ENCODE peak calls at places on chromosomes 13 and 19, in seven cellular contexts. C is right lobe of liver, P is lung, M is kidney epithelial cell, T is H9, A is AG10803, G is choroid plexus epithelial cell. L is an unnamed sample.

GRCh38 chr13:75492389-75492788 is 10.4 kb upstream of the TBC1D4 start:
- DNase-seq in T (no peak), C (no peak), P (no peak), G (peak), M (no peak), A (peak), L (no peak)

GRCh38 chr19:48393196-48393558 is 291 bp upstream of the GRIN2D start:
- DNase-seq in M (no peak), C (no peak), G (no peak), A (no peak), P (no peak), T (no peak), L (no peak)

GRCh38 chr13:92838786-92839185 is 387.8 kb upstream of the GPC6 start:
- DNase-seq in M (peak), G (peak), C (no peak), T (no peak), A (peak), P (no peak), L (no peak)

GRCh38 chr13:94419304-94419943 is 60.1 kb downstream of the DCT start:
- DNase-seq in C (no peak), M (peak), A (peak), T (no peak), P (no peak), G (peak), L (no peak)

GRCh38 chr19:41341669-41342490 is 11.8 kb downstream of the TGFB1 start:
- DNase-seq in C (no peak), G (no peak), T (peak), A (no peak), M (no peak), P (no peak), L (no peak)

GRCh38 chr13:29909975-29910674 is 59.7 kb upstream of the UBL3 start:
- DNase-seq in P (no peak), G (peak), T (no peak), A (peak), M (no peak), C (no peak), L (no peak)

GRCh38 chr19:34999498-35000337 is at the start of gene GRAMD1A:
- DNase-seq in C (peak), T (peak), P (peak), A (peak), M (peak), G (peak), L (no peak)

GRCh38 chr13:85666356-85666755 is 132.9 kb downstream of the SLITRK6 start:
- DNase-seq in P (no peak), A (no peak), M (no peak), T (peak), C (no peak), G (no peak), L (no peak)

GRCh38 chr19:1155352-1156304 is 18.4 kb downstream of the SBNO2 start:
- DNase-seq in C (peak), P (no peak), A (peak), G (peak), M (no peak), T (no peak), L (no peak)

GRCh38 chr19:33736787-33737186 is 59.9 kb upstream of the KCTD15 start:
- DNase-seq in P (no peak), C (no peak), T (no peak), G (no peak), M (no peak), A (no peak), L (no peak)

GRCh38 chr13:110524484-110525254 is 36.9 kb downstream of the RAB20 start:
- DNase-seq in M (no peak), A (no peak), P (no peak), G (no peak), T (no peak), C (peak), L (no peak)

GRCh38 chr13:20847298-20847697 is 55.2 kb downstream of the XPO4 start:
- DNase-seq in A (no peak), G (peak), T (no peak), C (no peak), M (no peak), P (no peak), L (no peak)

GRCh38 chr19:45419396-45419795 is 4.3 kb downstream of the ERCC1 start:
- DNase-seq in P (no peak), G (no peak), C (peak), M (no peak), T (no peak), A (no peak), L (no peak)

GRCh38 chr13:112813552-112813951 is 123.7 kb downstream of the ATP11A start:
- DNase-seq in T (no peak), A (no peak), M (no peak), C (no peak), P (no peak), G (no peak), L (no peak)

GRCh38 chr19:29294343-29294811 is 81.4 kb upstream of the UQCRFS1 start:
- DNase-seq in M (no peak), T (no peak), G (no peak), A (peak), C (no peak), P (no peak), L (no peak)

GRCh38 chr13:29905845-29906244 is 55.4 kb upstream of the UBL3 start:
- DNase-seq in T (no peak), P (peak), A (peak), M (no peak), G (peak), C (peak), L (no peak)

GRCh38 chr13:51619614-51620013 is 35.4 kb downstream of the WDFY2 start:
- DNase-seq in P (no peak), T (no peak), A (peak), M (no peak), G (peak), C (no peak), L (peak)

GRCh38 chr19:54549224-54549623 is 24.4 kb upstream of the LILRA2 start:
- DNase-seq in C (no peak), A (no peak), G (no peak), P (no peak), T (no peak), M (no peak), L (no peak)

GRCh38 chr13:107211073-107211472 is 643.1 kb upstream of the ARGLU1 start:
- DNase-seq in C (peak), T (peak), G (peak), M (peak), P (peak), A (peak), L (peak)

GRCh38 chr13:33229446-33230177 is 55.9 kb downstream of the STARD13 start:
- DNase-seq in G (no peak), C (no peak), P (no peak), A (peak), T (no peak), M (no peak), L (no peak)

GRCh38 chr13:100987993-100988392 is 313.4 kb upstream of the TMTC4 start:
- DNase-seq in A (peak), P (no peak), C (no peak), G (peak), T (peak), M (no peak), L (no peak)

GRCh38 chr19:29655648-29656335 is 9.5 kb upstream of the PLEKHF1 start:
- DNase-seq in T (no peak), M (no peak), G (no peak), P (no peak), C (no peak), A (no peak), L (no peak)

GRCh38 chr13:23796546-23796945 is 92.7 kb downstream of the MIPEP start:
- DNase-seq in A (no peak), M (peak), C (no peak), G (peak), P (no peak), T (no peak), L (no peak)

GRCh38 chr13:97945792-97946419 is 7.6 kb upstream of the IPO5 start:
- DNase-seq in T (no peak), P (no peak), C (no peak), A (peak), G (no peak), M (no peak), L (no peak)

GRCh38 chr19:51341976-51342580 is at the start of gene VSIG10L:
- DNase-seq in P (no peak), T (no peak), G (no peak), A (no peak), M (no peak), C (no peak), L (no peak)

GRCh38 chr19:41707502-41707812 is 969 bp upstream of the CEACAM5 start:
- DNase-seq in T (no peak), P (no peak), A (no peak), C (no peak), G (no peak), M (no peak), L (no peak)

GRCh38 chr19:46372901-46373572 is 26.1 kb downstream of the PPP5C start:
- DNase-seq in A (peak), M (no peak), C (peak), G (peak), P (no peak), T (peak), L (no peak)

GRCh38 chr19:43489310-43489709 is 15.2 kb downstream of the PHLDB3 start:
- DNase-seq in P (no peak), G (peak), A (no peak), M (no peak), T (no peak), C (no peak), L (no peak)

GRCh38 chr13:33175991-33176390 is 109.6 kb downstream of the STARD13 start:
- DNase-seq in T (no peak), G (no peak), M (no peak), P (no peak), C (no peak), A (no peak), L (no peak)

GRCh38 chr19:43618921-43619261 is 538 bp downstream of the ZNF428 start:
- DNase-seq in P (no peak), T (no peak), G (no peak), C (peak), M (no peak), A (no peak), L (no peak)

GRCh38 chr19:8702350-8702749 is 3.8 kb upstream of the ACTL9 start:
- DNase-seq in A (no peak), C (no peak), M (no peak), G (no peak), P (no peak), T (no peak), L (no peak)

GRCh38 chr13:109744512-109745051 is 41.8 kb downstream of the IRS2 start:
- DNase-seq in C (no peak), A (no peak), P (no peak), G (peak), T (no peak), M (no peak), L (peak)

GRCh38 chr19:33279430-33280350 is 22.6 kb downstream of the CEBPA start:
- DNase-seq in P (no peak), T (no peak), C (no peak), A (no peak), M (no peak), G (no peak), L (no peak)

GRCh38 chr13:41313659-41314197 is 2.7 kb downstream of the NAA16 start:
- DNase-seq in T (no peak), G (no peak), M (no peak), P (no peak), A (no peak), C (no peak), L (no peak)

GRCh38 chr13:111857846-111858560 is 208.9 kb upstream of the SOX1 start:
- DNase-seq in T (no peak), G (no peak), M (no peak), P (no peak), C (no peak), A (no peak), L (no peak)

GRCh38 chr19:31338069-31338767 is 11.0 kb downstream of the TSHZ3 start:
- DNase-seq in A (peak), M (no peak), G (peak), T (peak), C (peak), P (no peak), L (no peak)
- TF ChIP-seq CTCF in A (peak), M (peak), G (peak), T (peak), C (peak), P (no peak), L (peak)

DNA sequence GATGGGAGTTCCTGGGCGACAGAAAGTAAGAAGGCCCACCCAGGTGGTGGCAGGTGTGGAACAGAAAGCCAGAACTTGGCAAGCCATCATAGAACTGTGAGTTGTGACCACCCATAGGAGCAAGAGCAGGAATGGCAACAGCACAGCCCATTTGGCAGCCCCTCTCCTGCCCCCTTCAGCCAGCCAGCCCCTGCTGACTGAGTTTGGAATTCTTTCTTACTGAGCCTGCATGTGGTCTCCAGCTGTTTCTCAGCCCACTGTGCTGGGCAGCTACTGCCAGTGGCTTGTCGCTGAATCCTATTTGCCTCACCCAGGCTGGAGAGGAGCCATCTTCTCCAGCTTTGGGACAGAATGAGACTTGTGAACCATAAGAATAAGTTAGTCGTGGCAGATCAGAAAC is 28.3 kb downstream of the CNMD start:
- DNase-seq in T (peak), G (no peak), A (no peak), M (no peak), P (no peak), C (no peak), L (peak)
- TF ChIP-seq CTCF in T (peak), G (no peak), A (no peak), M (no peak), P (no peak), C (no peak), L (no peak)

GRCh38 chr19:13953021-13953531 is 767 bp downstream of the DCAF15 start:
- DNase-seq in C (no peak), P (no peak), M (no peak), G (peak), A (peak), T (peak), L (no peak)
- TF ChIP-seq CTCF in C (no peak), P (no peak), M (peak), G (peak), A (peak), T (no peak), L (peak)

DNA sequence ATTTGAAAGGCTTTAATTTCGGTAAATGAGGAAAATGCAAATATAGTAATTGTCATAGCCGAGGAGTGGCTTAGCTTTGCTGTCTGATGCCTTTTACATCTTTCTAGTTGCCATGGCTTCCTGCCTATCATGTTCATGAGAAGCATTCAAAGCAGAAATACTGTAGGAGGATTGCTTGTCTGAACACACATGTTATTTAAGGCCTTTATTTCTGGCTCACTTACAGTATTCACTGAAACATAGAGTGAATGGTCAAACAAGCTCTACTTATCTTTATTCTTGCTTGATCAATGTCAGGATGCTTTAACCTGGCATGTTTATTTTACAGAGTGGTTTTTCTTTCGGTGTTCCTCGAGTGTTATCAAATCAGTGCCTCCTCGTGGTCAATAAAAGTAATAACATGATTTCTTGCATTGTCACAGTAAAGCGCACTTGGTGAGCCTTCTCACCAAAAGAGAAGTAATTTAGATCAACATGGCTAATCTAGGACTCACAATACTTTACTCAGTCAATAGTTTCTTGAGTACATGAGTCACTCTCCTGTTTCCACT is 73.5 kb upstream of the PCDH17 start:
- DNase-seq in M (no peak), T (no peak), G (peak), P (no peak), A (no peak), C (no peak), L (no peak)
- TF ChIP-seq CTCF in M (peak), T (peak), G (no peak), P (no peak), A (no peak), C (peak), L (no peak)

GRCh38 chr19:38319421-38320258 is at the start of gene KCNK6:
- DNase-seq in M (no peak), A (peak), P (no peak), T (peak), C (peak), G (peak), L (no peak)
- TF ChIP-seq CTCF in M (no peak), A (no peak), P (no peak), T (no peak), C (no peak), G (no peak), L (no peak)

DNA sequence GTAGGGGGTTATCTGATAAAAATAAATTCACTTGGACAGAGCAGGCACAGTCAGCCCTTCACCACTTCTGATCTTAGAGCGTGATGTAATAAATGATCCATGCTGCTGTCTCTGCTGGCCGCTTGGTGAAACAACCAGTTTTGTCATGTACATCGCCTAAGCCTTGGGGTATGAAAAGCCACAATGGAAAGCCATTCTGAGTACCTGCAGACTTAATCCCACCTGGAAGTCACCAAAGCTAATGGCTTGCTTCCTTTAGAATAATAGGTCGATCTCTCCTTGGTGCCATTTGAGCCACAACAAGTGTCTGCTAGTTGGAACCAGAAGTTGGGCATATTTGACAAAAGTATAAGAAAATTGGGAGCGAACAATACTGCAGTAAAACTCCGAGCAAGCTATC is 1649.7 kb upstream of the SPRY2 start:
- DNase-seq in P (no peak), C (no peak), T (peak), M (no peak), A (no peak), G (no peak), L (no peak)
- TF ChIP-seq CTCF in P (no peak), C (no peak), T (peak), M (no peak), A (no peak), G (no peak), L (no peak)

GRCh38 chr19:49441210-49441959 is at the start of gene SLC17A7:
- DNase-seq in M (no peak), T (peak), G (no peak), P (no peak), C (no peak), A (no peak), L (no peak)

GRCh38 chr19:49442354-49442753 is 1.0 kb upstream of the SLC17A7 start:
- DNase-seq in P (no peak), T (no peak), G (no peak), C (no peak), A (no peak), M (no peak), L (no peak)

GRCh38 chr19:49441960-49442350 is 628 bp upstream of the SLC17A7 start:
- DNase-seq in A (no peak), M (no peak), C (no peak), G (no peak), P (no peak), T (no peak), L (no peak)

GRCh38 chr19:49442793-49443365 is 1.6 kb upstream of the SLC17A7 start:
- DNase-seq in G (peak), M (peak), T (peak), C (peak), P (peak), A (peak), L (peak)

GRCh38 chr19:49443366-49444099 is 2.2 kb upstream of the SLC17A7 start:
- DNase-seq in A (peak), C (peak), G (peak), P (peak), T (peak), M (peak), L (peak)
- TF ChIP-seq CTCF in A (peak), C (peak), G (peak), P (peak), T (peak), M (peak), L (peak)

DNA sequence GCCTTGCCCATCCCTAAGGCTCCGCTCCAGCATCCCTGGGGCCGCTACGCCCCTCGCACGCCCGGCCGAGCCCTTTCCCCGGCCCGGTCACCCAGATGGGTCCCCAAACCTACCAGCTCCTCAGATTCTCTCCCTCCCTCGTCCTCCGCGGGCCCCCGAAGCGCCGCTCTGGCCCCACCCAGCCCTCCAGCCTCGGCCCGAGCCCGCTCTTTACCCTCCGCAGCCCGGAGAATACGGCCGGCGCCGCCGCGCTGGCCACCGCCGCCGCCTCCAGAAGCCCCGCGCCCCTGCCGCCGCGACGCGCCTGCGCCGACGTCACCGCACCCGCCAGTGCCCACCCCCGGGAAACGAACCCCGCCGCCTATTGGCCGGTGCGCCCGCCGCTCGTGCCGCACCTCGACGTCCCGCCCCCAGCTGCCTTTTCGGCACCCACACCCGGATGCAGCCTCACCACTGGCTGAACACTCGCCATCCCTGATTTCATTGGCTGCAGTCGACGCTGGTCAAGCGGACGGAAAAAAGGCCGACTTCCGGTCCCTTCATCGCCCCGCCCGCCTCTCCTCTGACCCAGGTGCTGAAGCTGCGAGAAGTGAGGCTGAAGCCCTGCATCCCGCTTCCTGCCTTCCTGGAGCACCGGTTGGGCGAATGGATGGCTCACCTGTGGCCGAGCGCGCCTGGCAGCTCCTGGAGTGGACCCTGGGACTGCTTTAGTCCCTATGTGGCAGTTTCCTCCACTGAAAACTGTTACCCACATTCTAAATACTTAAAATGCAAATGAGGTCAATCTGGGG is at the start of gene DAPK3:
- DNase-seq in P (peak), A (peak), M (peak), T (peak), C (peak), G (peak), L (peak)
- TF ChIP-seq CTCF in P (no peak), A (no peak), M (no peak), T (no peak), C (no peak), G (no peak), L (no peak)

GRCh38 chr13:78625384-78625783 is 22.0 kb upstream of the POU4F1 start:
- DNase-seq in M (no peak), C (no peak), T (no peak), A (no peak), G (no peak), P (no peak), L (no peak)

GRCh38 chr13:78636493-78636892 is 22.5 kb downstream of the OBI1 start:
- DNase-seq in A (no peak), M (no peak), C (no peak), G (no peak), T (no peak), P (no peak), L (no peak)

GRCh38 chr13:78631077-78631476 is 27.7 kb upstream of the POU4F1 start:
- DNase-seq in P (no peak), G (no peak), T (no peak), M (no peak), C (no peak), A (no peak), L (no peak)

GRCh38 chr13:78632956-78633355 is 26.0 kb downstream of the OBI1 start:
- DNase-seq in T (no peak), C (no peak), A (no peak), G (no peak), P (no peak), M (no peak), L (no peak)

GRCh38 chr13:78630509-78630908 is 27.2 kb upstream of the POU4F1 start:
- DNase-seq in T (no peak), C (no peak), A (no peak), P (no peak), G (no peak), M (no peak), L (no peak)
- TF ChIP-seq CTCF in T (no peak), C (no peak), A (no peak), P (no peak), G (no peak), M (no peak), L (no peak)